ENCODE peak calls at places on chromosome 12, in four cellular contexts. R, Q, F and T are unnamed samples.

GRCh38 chr12:107670999-107671643 is 14.5 kb upstream of the PWP1 start:
- DNase-seq in R (peak), F (no peak), Q (peak), T (peak)

GRCh38 chr12:12270226-12270625 is 3.4 kb upstream of the LRP6 start:
- DNase-seq in R (no peak), F (no peak), Q (no peak), T (no peak)

GRCh38 chr12:130838284-130838950 is 633 bp downstream of the STX2 start:
- DNase-seq in F (no peak), R (peak), Q (no peak), T (peak)

GRCh38 chr12:44616385-44616784 is 259.7 kb downstream of the NELL2 start:
- DNase-seq in F (no peak), Q (no peak), R (no peak), T (no peak)

GRCh38 chr12:3511760-3512159 is 20.8 kb downstream of the PRMT8 start:
- DNase-seq in Q (no peak), F (no peak), R (no peak), T (no peak)

GRCh38 chr12:70971395-70971794 is 50.9 kb upstream of the PTPRR start:
- DNase-seq in R (no peak), F (no peak), Q (no peak), T (no peak)

GRCh38 chr12:15336772-15337553 is 14.7 kb downstream of the PTPRO start:
- DNase-seq in Q (no peak), F (peak), R (peak), T (no peak)

GRCh38 chr12:65125247-65125646 is 4.1 kb upstream of the WIF1 start:
- DNase-seq in R (no peak), F (no peak), Q (no peak), T (no peak)

GRCh38 chr12:127401005-127401404 is 866.0 kb upstream of the TMEM132C start:
- DNase-seq in Q (no peak), F (no peak), R (no peak), T (no peak)

GRCh38 chr12:125110641-125111360 is 45.6 kb downstream of the AACS start:
- DNase-seq in F (peak), R (no peak), Q (no peak), T (no peak)

GRCh38 chr12:88153959-88154358 is 11.9 kb downstream of the TMTC3 start:
- DNase-seq in F (peak), R (peak), Q (peak), T (no peak)

GRCh38 chr12:116933101-116933500 is 22.4 kb downstream of the FBXW8 start:
- DNase-seq in F (no peak), Q (no peak), R (no peak), T (no peak)

GRCh38 chr12:96033549-96034389 is 1.6 kb downstream of the LTA4H start:
- DNase-seq in Q (no peak), F (no peak), R (no peak), T (no peak)

GRCh38 chr12:67161322-67161918 is 107.7 kb upstream of the CAND1 start:
- DNase-seq in Q (peak), R (peak), F (peak), T (peak)

GRCh38 chr12:47534695-47535094 is 171.1 kb downstream of the RPAP3 start:
- DNase-seq in R (no peak), Q (peak), F (no peak), T (no peak)

GRCh38 chr12:121494093-121494787 is 86.6 kb downstream of the KDM2B start:
- DNase-seq in R (peak), Q (no peak), F (no peak), T (peak)

GRCh38 chr12:114662512-114663177 is 21.3 kb downstream of the TBX3 start:
- DNase-seq in Q (peak), F (peak), R (peak), T (peak)

GRCh38 chr12:100611031-100611430 is 37.5 kb downstream of the GAS2L3 start:
- DNase-seq in Q (no peak), F (no peak), R (no peak), T (no peak)

GRCh38 chr12:72295744-72296143 is 23.6 kb downstream of the TRHDE start:
- DNase-seq in R (no peak), Q (no peak), F (no peak), T (no peak)

GRCh38 chr12:51217133-51217967 is 512 bp downstream of the POU6F1 start:
- DNase-seq in Q (peak), R (peak), F (no peak), T (peak)

GRCh38 chr12:125193798-125194562 is 128.7 kb downstream of the AACS start:
- DNase-seq in F (no peak), Q (no peak), R (peak), T (no peak)

GRCh38 chr12:27709932-27710591 is 570 bp upstream of the MRPS35 start:
- DNase-seq in F (no peak), R (peak), Q (peak), T (no peak)

GRCh38 chr12:69497308-69498026 is 27.3 kb downstream of the FRS2 start:
- DNase-seq in Q (peak), F (no peak), R (no peak), T (peak)

GRCh38 chr12:95730457-95730856 is 60.1 kb downstream of the NTN4 start:
- DNase-seq in Q (no peak), R (no peak), F (no peak), T (no peak)

GRCh38 chr12:68367903-68368302 is 35.7 kb upstream of the MDM1 start:
- DNase-seq in Q (no peak), R (peak), F (no peak), T (no peak)

GRCh38 chr12:127389923-127390322 is 877.0 kb upstream of the TMEM132C start:
- DNase-seq in Q (peak), F (peak), R (peak), T (no peak)

GRCh38 chr12:130335517-130336392 is 1.9 kb upstream of the PIWIL1 start:
- DNase-seq in Q (peak), R (peak), F (peak), T (peak)

GRCh38 chr12:50246873-50247612 is 36.3 kb downstream of the LIMA1 start:
- DNase-seq in R (peak), Q (no peak), F (peak), T (peak)

GRCh38 chr12:56995930-56996496 is 10.3 kb downstream of the ZBTB39 start:
- DNase-seq in Q (no peak), R (no peak), F (no peak), T (no peak)

GRCh38 chr12:80627773-80628172 is 79.7 kb upstream of the MYF6 start:
- DNase-seq in F (peak), R (no peak), Q (no peak), T (no peak)

GRCh38 chr12:9864913-9865675 is 4.1 kb downstream of the CLEC2B start:
- DNase-seq in R (no peak), Q (peak), F (no peak), T (no peak)

GRCh38 chr12:45192041-45192695 is 23.7 kb upstream of the ANO6 start:
- DNase-seq in Q (no peak), F (no peak), R (peak), T (no peak)

GRCh38 chr12:1914116-1914911 is 4.1 kb downstream of the CACNA2D4 start:
- DNase-seq in F (no peak), R (no peak), Q (no peak), T (peak)

GRCh38 chr12:80068173-80068572 is 31.2 kb upstream of the OTOGL start:
- DNase-seq in R (peak), Q (no peak), F (no peak), T (no peak)

GRCh38 chr12:15782667-15783066 is 6.5 kb downstream of the EPS8 start:
- DNase-seq in R (no peak), Q (no peak), F (no peak), T (no peak)

GRCh38 chr12:93790472-93791152 is 113.4 kb downstream of the CRADD start:
- DNase-seq in R (peak), Q (no peak), F (no peak), T (no peak)

GRCh38 chr12:99847936-99848335 is 136.8 kb downstream of the ANKS1B start:
- DNase-seq in R (no peak), F (no peak), Q (no peak), T (no peak)

DNA sequence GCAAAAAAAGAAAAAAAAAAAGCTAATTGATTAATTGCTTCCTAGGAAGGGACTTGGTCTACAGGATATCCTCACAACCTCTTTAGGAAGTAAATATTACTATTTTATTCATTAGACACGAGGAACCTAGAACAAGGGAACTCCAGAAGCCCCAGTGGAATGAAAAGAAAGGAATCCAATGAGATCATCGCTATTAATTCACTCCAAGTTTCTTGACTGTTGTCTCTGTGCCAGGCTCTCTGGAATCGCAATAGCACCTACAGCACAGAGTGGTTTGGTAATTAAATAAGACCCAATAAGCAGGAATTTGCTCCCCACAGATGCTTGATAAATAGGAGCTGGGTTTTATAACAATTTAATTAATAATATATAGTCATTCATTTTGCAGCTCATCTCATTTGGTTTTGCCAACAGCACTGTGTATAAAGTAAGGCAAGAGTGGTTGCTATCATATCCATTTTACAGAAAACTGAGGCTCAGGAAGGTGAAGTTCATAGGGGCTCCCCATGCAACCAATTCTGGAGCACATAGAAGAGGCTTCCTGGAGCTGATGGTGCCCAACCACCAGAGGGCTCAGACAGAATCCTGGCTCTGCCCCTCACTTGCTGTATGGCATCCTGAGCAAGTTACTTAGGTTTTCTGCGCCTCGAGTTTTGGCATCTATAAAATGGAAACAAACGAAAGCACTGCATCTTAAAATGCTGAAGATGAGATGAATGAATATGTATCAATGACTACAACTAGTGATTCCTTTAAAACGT is 420.2 kb downstream of the MED13L start:
- DNase-seq in F (no peak), R (no peak), Q (no peak), T (no peak)
- TF ChIP-seq CTCF in F (peak), R (no peak), Q (no peak), T (no peak)

GRCh38 chr12:122878780-122879612 is 16.9 kb downstream of the VPS37B start:
- DNase-seq in F (no peak), R (no peak), Q (peak), T (no peak)

GRCh38 chr12:122880155-122880605 is 15.7 kb downstream of the VPS37B start:
- DNase-seq in F (no peak), R (no peak), Q (no peak), T (no peak)

GRCh38 chr12:122882908-122883563 is 12.9 kb downstream of the VPS37B start:
- DNase-seq in R (no peak), F (no peak), Q (no peak), T (no peak)

GRCh38 chr12:122884091-122884826 is 11.7 kb downstream of the VPS37B start:
- DNase-seq in F (no peak), Q (no peak), R (no peak), T (no peak)

DNA sequence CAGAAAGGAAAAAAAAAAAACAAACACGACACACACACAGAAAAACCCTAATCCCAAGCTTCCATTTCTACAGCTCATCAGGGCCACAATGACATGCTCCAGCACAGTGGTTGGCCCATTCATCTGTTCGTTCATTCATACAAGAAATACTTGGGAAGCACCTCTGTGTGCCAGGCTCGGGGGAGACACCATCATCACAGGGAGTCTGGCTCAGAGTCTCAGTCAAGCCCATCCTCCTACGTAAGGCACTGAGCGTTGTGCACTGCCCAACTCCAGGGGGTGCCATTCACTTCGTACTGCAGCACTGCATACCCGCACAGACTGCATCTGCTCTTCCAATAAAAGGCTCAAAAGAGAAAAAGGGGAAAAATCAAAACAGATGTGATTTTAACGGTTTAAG is 15.3 kb downstream of the VPS37B start:
- DNase-seq in Q (no peak), R (peak), F (no peak), T (no peak)
- TF ChIP-seq CTCF in Q (peak), R (peak), F (peak), T (peak)

DNA sequence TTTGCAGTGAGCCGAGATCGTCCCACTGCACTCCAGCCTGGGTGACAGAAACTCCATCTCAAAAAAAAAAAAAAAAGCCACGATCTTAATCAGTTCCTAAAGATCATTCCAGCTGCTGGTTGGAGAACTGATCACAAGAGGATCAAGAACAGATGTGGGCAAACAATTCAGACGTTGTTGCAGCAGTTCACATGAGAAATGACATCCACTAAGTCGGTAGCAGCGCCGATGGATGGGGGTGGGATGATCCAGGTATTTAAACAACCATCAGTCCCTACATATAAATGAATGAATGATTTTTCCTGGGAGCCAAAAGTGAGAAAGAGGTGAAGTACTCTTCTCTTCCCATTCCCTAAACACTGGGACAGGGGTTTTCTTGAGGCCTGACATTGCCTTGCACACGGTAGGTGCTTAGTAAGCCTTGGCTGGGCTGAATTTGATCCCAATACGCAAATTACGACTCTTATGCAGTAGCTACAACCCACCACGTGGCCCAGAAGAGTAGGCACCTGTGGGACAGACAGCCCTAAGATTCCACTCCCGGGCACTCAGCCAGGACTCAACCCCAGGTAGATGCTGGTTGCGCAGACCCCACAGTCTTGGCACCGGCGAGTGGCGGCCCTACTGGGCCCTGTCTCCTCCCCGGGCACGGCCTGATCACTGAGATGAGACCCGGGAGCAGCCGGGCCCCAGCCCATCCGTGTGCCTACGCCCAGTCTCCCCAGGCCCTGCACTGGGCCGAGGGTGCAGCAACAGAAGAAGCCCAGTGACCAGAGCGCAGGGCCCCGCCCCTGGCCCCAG is 565 bp downstream of the SPRYD3 start:
- DNase-seq in F (no peak), Q (peak), R (no peak), T (no peak)
- TF ChIP-seq CTCF in F (no peak), Q (peak), R (no peak), T (no peak)

DNA sequence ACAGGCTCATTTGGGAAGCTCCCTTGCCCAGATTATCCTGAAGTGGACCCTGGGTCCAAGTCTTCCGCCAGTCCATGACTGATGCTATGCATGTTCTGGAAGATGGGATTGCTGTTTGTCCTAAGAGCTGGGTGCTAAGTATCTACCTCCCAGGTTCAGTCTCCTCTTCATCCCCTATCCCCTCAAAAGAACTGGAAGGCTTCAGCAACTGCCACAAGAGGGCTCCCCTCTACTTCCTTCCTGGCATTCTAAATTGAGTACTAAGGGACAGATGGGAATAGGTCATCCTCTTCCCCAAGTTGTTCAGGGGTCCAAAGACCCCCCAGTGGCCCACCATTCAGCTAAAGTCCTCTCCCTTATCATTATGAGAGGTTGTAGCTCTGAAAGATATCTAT is 9.0 kb upstream of the FKBP11 start:
- DNase-seq in F (no peak), R (peak), Q (peak), T (no peak)
- TF ChIP-seq CTCF in F (peak), R (peak), Q (peak), T (peak)

DNA sequence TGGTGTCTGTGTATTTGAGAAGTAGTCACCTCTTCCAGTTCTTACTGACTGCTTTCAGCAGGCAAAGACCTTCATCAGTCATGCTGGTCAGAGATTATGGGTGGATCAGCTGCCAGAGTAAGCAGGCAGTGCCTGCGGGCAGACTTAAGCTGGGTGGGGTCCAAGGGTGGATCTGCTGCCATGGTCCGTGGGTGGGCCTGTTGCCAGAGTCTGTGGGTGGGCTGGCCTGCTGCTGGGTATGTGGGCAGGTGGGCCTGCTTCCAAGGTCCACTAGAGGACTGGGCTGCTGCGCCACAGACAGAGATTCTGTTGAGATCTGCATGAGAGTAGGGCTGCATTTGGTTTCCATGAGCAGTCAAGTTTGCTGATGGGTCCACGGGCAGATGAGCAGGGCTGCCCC is 188.6 kb downstream of the ANO2 start:
- DNase-seq in R (no peak), Q (no peak), F (no peak), T (no peak)
- TF ChIP-seq CTCF in R (no peak), Q (no peak), F (no peak), T (no peak)

GRCh38 chr12:109253913-109254544 is 55.1 kb downstream of the FOXN4 start:
- DNase-seq in F (no peak), Q (no peak), R (no peak), T (no peak)
- TF ChIP-seq CTCF in F (no peak), Q (no peak), R (no peak), T (no peak)

GRCh38 chr12:111274820-111275219 is 94.1 kb downstream of the PHETA1 start:
- DNase-seq in Q (no peak), R (no peak), F (no peak), T (peak)
- TF ChIP-seq CTCF in Q (peak), R (peak), F (peak), T (peak)